ENCODE peak calls at places on chromosomes 1 and 21, in five cellular contexts. B is mucosa of descending colon, X is HFFc6, F is endodermal cell, T is RWPE2. W is an unnamed sample.

GRCh38 chr1:28518745-28519341 is 13.0 kb downstream of the RCC1 start:
- DNase-seq in B (no peak), X (peak), F (no peak), T (no peak), W (no peak)

GRCh38 chr1:234932506-234932905 is 196.1 kb downstream of the TOMM20 start:
- DNase-seq in B (no peak), X (no peak), F (no peak), T (no peak), W (no peak)

GRCh38 chr1:154178006-154178405 is 13.9 kb downstream of the TPM3 start:
- DNase-seq in B (no peak), X (no peak), F (no peak), T (no peak), W (no peak)

GRCh38 chr1:222547944-222548671 is at the start of gene HHIPL2:
- DNase-seq in B (no peak), X (no peak), F (peak), T (no peak), W (no peak)

GRCh38 chr1:153534933-153535663 is 693 bp downstream of the S100A6 start:
- DNase-seq in B (peak), X (peak), F (peak), T (no peak), W (no peak)

GRCh38 chr21:45570071-45570470 is 27.8 kb upstream of the SLC19A1 start:
- DNase-seq in B (no peak), X (no peak), F (peak), T (no peak), W (no peak)

GRCh38 chr1:67957026-67957425 is 93.4 kb downstream of the DIRAS3 start:
- DNase-seq in B (no peak), X (no peak), F (no peak), T (no peak), W (no peak)

GRCh38 chr1:186884266-186884665 is 55.5 kb downstream of the PLA2G4A start:
- DNase-seq in B (no peak), X (no peak), F (no peak), T (no peak), W (no peak)

GRCh38 chr21:45459171-45460010 is 54.4 kb downstream of the COL18A1 start:
- DNase-seq in B (no peak), X (no peak), F (no peak), T (peak), W (peak)

GRCh38 chr1:7382971-7383370 is 388.1 kb upstream of the VAMP3 start:
- DNase-seq in B (no peak), X (no peak), F (peak), T (no peak), W (no peak)

GRCh38 chr1:177068011-177068410 is 96.5 kb downstream of the ASTN1 start:
- DNase-seq in B (no peak), X (no peak), F (no peak), T (no peak), W (no peak)

GRCh38 chr1:191572479-191572878 is 585.8 kb upstream of the RGS18 start:
- DNase-seq in B (no peak), X (no peak), F (no peak), T (no peak), W (no peak)

GRCh38 chr1:26959722-26960624 is at the start of gene KDF1:
- DNase-seq in B (peak), X (no peak), F (peak), T (peak), W (no peak)

GRCh38 chr1:5992814-5993552 is 758 bp upstream of the NPHP4 start:
- DNase-seq in B (no peak), X (no peak), F (peak), T (peak), W (peak)

GRCh38 chr1:47104816-47105215 is 32.4 kb upstream of the CYP4A22 start:
- DNase-seq in B (no peak), X (no peak), F (no peak), T (no peak), W (no peak)

GRCh38 chr1:173297798-173298391 is 90.8 kb upstream of the TNFSF4 start:
- DNase-seq in B (no peak), X (no peak), F (no peak), T (no peak), W (no peak)

GRCh38 chr1:58395355-58395754 is 151.2 kb downstream of the OMA1 start:
- DNase-seq in B (no peak), X (peak), F (peak), T (no peak), W (no peak)

GRCh38 chr1:214019499-214019898 is 31.7 kb downstream of the PROX1 start:
- DNase-seq in B (no peak), X (no peak), F (no peak), T (no peak), W (no peak)

GRCh38 chr1:234719454-234720258 is 109.7 kb upstream of the IRF2BP2 start:
- DNase-seq in B (no peak), X (no peak), F (no peak), T (no peak), W (no peak)

GRCh38 chr1:204304067-204304466 is 55.7 kb downstream of the PLEKHA6 start:
- DNase-seq in B (no peak), X (no peak), F (peak), T (no peak), W (no peak)

GRCh38 chr1:165109013-165109412 is 247.5 kb downstream of the LMX1A start:
- DNase-seq in B (peak), X (no peak), F (no peak), T (no peak), W (no peak)

GRCh38 chr21:28746166-28746565 is 246.5 kb downstream of the LTN1 start:
- DNase-seq in B (no peak), X (no peak), F (no peak), T (no peak), W (no peak)

GRCh38 chr1:204771358-204771757 is 85.8 kb upstream of the LRRN2 start:
- DNase-seq in B (no peak), X (no peak), F (no peak), T (no peak), W (no peak)

GRCh38 chr1:15065736-15066135 is 87.8 kb upstream of the TMEM51 start:
- DNase-seq in B (no peak), X (no peak), F (no peak), T (no peak), W (no peak)

GRCh38 chr1:47184090-47184735 is 5.6 kb downstream of the PDZK1IP1 start:
- DNase-seq in B (no peak), X (no peak), F (peak), T (peak), W (no peak)

GRCh38 chr1:16920951-16921350 is 780 bp upstream of the CROCC start:
- DNase-seq in B (no peak), X (no peak), F (no peak), T (peak), W (peak)

GRCh38 chr1:16913616-16913865 is 8.2 kb upstream of the CROCC start:
- DNase-seq in B (no peak), X (no peak), F (no peak), T (no peak), W (no peak)

GRCh38 chr1:16918371-16918770 is 3.4 kb upstream of the CROCC start:
- DNase-seq in B (no peak), X (no peak), F (no peak), T (no peak), W (peak)

GRCh38 chr1:16913866-16914662 is 7.7 kb upstream of the CROCC start:
- DNase-seq in B (peak), X (peak), F (peak), T (peak), W (no peak)

GRCh38 chr1:16915627-16915973 is 6.1 kb upstream of the CROCC start:
- DNase-seq in B (no peak), X (no peak), F (peak), T (peak), W (peak)
- TF ChIP-seq CTCF in B (no peak), X (peak), F (peak), T (peak), W (peak)

DNA sequence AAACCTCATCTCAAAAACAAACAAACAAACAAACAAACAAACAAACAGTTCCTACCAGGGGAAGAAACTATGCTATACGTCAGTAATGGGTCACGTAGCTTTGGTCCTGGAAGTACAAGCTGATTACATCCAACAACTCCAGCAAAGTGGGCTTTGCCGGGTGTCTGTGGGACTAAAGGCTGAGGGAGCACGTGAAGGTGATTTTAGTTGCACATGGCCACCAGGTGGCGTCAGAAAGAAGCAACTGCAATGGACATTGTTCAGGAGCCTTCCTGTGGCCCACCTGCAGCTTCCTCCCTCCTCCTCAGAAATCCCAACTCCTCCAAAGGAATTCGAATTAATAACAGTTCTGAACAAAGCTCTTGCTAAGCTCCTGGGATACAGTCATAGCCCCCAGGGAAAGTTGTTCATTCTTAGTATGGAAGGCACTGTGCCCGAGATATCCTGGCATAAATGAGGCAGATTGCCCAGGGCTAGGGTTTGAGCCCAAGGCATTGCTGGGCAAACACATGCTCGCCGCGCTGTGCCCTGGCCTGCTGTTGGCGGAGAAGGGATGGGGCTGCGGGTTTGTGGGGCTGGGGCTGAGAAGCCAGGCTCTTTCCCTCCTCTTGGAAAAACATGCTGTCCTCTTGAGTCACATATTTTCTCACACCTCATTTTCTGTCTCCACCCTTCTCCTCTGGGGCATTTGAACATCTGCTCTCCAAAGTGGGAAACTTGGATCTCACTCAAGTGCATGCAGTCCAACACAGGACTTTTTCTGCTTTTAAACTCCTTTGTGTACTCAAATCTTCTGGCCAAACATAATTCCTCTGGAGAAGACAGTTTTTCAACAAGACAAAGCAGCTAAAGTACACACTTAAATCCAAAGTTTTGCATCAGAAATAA is 28.6 kb downstream of the AKNAD1 start:
- DNase-seq in B (peak), X (peak), F (peak), T (peak), W (peak)
- TF ChIP-seq CTCF in B (peak), X (peak), F (peak), T (peak), W (peak)

GRCh38 chr1:44315521-44315920 is 39.5 kb downstream of the ERI3 start:
- DNase-seq in B (no peak), X (no peak), F (no peak), T (no peak), W (no peak)

GRCh38 chr1:44313265-44313918 is 41.7 kb downstream of the ERI3 start:
- DNase-seq in B (no peak), X (no peak), F (no peak), T (no peak), W (no peak)

GRCh38 chr1:44312652-44313196 is 42.3 kb downstream of the ERI3 start:
- DNase-seq in B (no peak), X (no peak), F (no peak), T (no peak), W (no peak)

GRCh38 chr1:44316231-44316759 is 38.8 kb downstream of the ERI3 start:
- DNase-seq in B (no peak), X (no peak), F (peak), T (no peak), W (no peak)

DNA sequence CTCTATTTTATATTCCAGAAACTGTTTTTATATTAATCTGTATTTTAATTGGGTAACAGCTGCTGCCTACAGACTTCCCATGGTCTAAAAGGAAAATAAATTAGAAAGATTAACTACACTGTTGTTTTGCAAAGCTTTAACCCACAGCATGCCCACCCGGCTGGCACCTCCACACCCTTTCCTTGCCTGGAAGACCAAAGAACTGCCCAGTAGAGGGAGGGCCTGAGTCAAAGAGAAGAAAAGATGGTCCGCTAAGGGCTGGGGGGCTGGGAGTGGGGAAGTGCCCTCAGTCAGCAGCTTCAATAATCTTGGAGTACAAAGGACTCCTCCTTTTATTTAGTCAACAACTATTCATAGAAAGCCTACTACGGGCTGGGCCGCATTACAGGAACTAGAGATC is 40.7 kb downstream of the ERI3 start:
- DNase-seq in B (no peak), X (no peak), F (peak), T (no peak), W (no peak)
- TF ChIP-seq CTCF in B (no peak), X (no peak), F (peak), T (peak), W (peak)

GRCh38 chr1:160078392-160079195 is 2.7 kb upstream of the KCNJ9 start:
- DNase-seq in B (peak), X (peak), F (peak), T (no peak), W (peak)
- TF ChIP-seq CTCF in B (peak), X (peak), F (peak), T (peak), W (peak)

GRCh38 chr21:30408782-30409494 is 13.1 kb downstream of the KRTAP13-1 start:
- DNase-seq in B (peak), X (no peak), F (peak), T (peak), W (peak)
- TF ChIP-seq CTCF in B (peak), X (peak), F (peak), T (peak), W (peak)

GRCh38 chr1:212269306-212269705 is 15.9 kb upstream of the PPP2R5A start:
- DNase-seq in B (no peak), X (no peak), F (no peak), T (no peak), W (no peak)
- TF ChIP-seq CTCF in B (no peak), X (no peak), F (peak), T (no peak), W (no peak)